ENCODE peak calls at places on chromosomes 4 and X, in five cellular contexts. S is activated T-cell treated with anti-CD3 and anti-CD28 coated beads for 24 hours; Q is stimulated activated CD8-positive, alpha-beta memory T cell treated with anti-CD3 and anti-CD28 coated beads, Interleukin-7, amount 100 ng/mL, for 1 hour; G is COR-L47; I is BJ. X is an unnamed sample.

GRCh38 chrX:44747317-44747716 is 96.5 kb upstream of the DUSP21 start:
- DNase-seq in Q (no peak), G (no peak), I (no peak), S (no peak), X (no peak)

GRCh38 chrX:150543230-150544155 is 24.9 kb upstream of the MTM1 start:
- DNase-seq in Q (no peak), S (no peak), G (no peak), I (no peak), X (no peak)

GRCh38 chr4:139184129-139184528 is 7.1 kb upstream of the ELF2 start:
- DNase-seq in I (no peak), S (no peak), Q (no peak), G (no peak), X (no peak)

GRCh38 chr4:77332696-77333270 is 175.8 kb downstream of the CCNG2 start:
- DNase-seq in G (no peak), Q (no peak), S (no peak), I (no peak), X (no peak)

GRCh38 chrX:153651540-153652079 is 4.6 kb downstream of the DUSP9 start:
- DNase-seq in S (no peak), I (no peak), Q (no peak), G (no peak), X (peak)

GRCh38 chr4:155568641-155569040 is 98.0 kb upstream of the GUCY1A1 start:
- DNase-seq in I (no peak), S (no peak), Q (no peak), G (no peak), X (no peak)

GRCh38 chr4:185773419-185773818 is 38.6 kb downstream of the SORBS2 start:
- DNase-seq in G (no peak), Q (no peak), I (no peak), S (no peak), X (no peak)

GRCh38 chr4:123877561-123877960 is 481.0 kb downstream of the SPRY1 start:
- DNase-seq in S (no peak), I (no peak), Q (no peak), G (no peak), X (no peak)

GRCh38 chr4:9943761-9944160 is 77.5 kb downstream of the SLC2A9 start:
- DNase-seq in G (no peak), Q (no peak), S (no peak), I (no peak), X (no peak)

GRCh38 chrX:68912113-68912980 is 83.5 kb downstream of the EFNB1 start:
- DNase-seq in Q (no peak), G (no peak), S (no peak), I (no peak), X (no peak)

GRCh38 chrX:20382518-20383291 is 116.0 kb upstream of the RPS6KA3 start:
- DNase-seq in Q (no peak), S (peak), I (no peak), G (no peak), X (peak)

GRCh38 chr4:140136509-140136908 is 17.5 kb downstream of the MAML3 start:
- DNase-seq in Q (no peak), I (no peak), S (no peak), G (no peak), X (no peak)

GRCh38 chr4:122762966-122763716 is 30.6 kb downstream of the BBS12 start:
- DNase-seq in Q (no peak), I (no peak), G (no peak), S (no peak), X (no peak)

GRCh38 chrX:15675490-15675921 is 10.9 kb upstream of the CLTRN start:
- DNase-seq in Q (peak), I (no peak), G (peak), S (peak), X (peak)

GRCh38 chr4:135418353-135418752 is 1216.8 kb upstream of the PABPC4L start:
- DNase-seq in Q (no peak), S (no peak), G (no peak), I (no peak), X (peak)

GRCh38 chr4:175369087-175369486 is 443.0 kb downstream of the GPM6A start:
- DNase-seq in I (peak), Q (no peak), S (no peak), G (no peak), X (no peak)

GRCh38 chrX:107666931-107667330 is 38.6 kb downstream of the PRPS1 start:
- DNase-seq in S (no peak), G (no peak), I (no peak), Q (no peak), X (no peak)

GRCh38 chr4:30719363-30720020 is 677 bp upstream of the PCDH7 start:
- DNase-seq in G (peak), Q (no peak), I (no peak), S (no peak), X (peak)

GRCh38 chr4:147409350-147409749 is 71.5 kb upstream of the EDNRA start:
- DNase-seq in Q (no peak), I (no peak), G (no peak), S (no peak), X (no peak)

GRCh38 chrX:23888887-23889501 is 18.7 kb downstream of the APOO start:
- DNase-seq in Q (no peak), G (no peak), I (no peak), S (no peak), X (no peak)

GRCh38 chrX:69028006-69028760 is 137.1 kb downstream of the PJA1 start:
- DNase-seq in I (no peak), Q (no peak), S (no peak), G (no peak), X (no peak)

GRCh38 chrX:39955621-39956020 is 142.1 kb downstream of the BCOR start:
- DNase-seq in I (no peak), G (no peak), S (no peak), Q (no peak), X (no peak)

GRCh38 chr4:183328832-183329231 is 6.6 kb upstream of the CLDN24 start:
- DNase-seq in Q (no peak), G (no peak), I (no peak), S (no peak), X (no peak)

GRCh38 chr4:125316781-125317525 is 2.2 kb downstream of the FAT4 start:
- DNase-seq in G (peak), S (no peak), Q (no peak), I (no peak), X (no peak)

GRCh38 chrX:55787063-55787462 is 69.5 kb downstream of the RRAGB start:
- DNase-seq in S (no peak), Q (no peak), G (no peak), I (no peak), X (no peak)

GRCh38 chrX:38999967-39000745 is 198.9 kb downstream of the MID1IP1 start:
- DNase-seq in I (peak), G (no peak), Q (no peak), S (no peak), X (no peak)

GRCh38 chr4:149980941-149981340 is 97.3 kb upstream of the DCLK2 start:
- DNase-seq in I (no peak), S (peak), G (peak), Q (no peak), X (peak)

GRCh38 chr4:118348886-118349285 is 3.9 kb downstream of the PRSS12 start:
- DNase-seq in I (no peak), Q (no peak), G (no peak), S (no peak), X (no peak)

GRCh38 chr4:105895609-105896460 is 564 bp downstream of the NPNT start:
- DNase-seq in I (no peak), S (no peak), G (peak), Q (no peak), X (peak)

GRCh38 chr4:57187241-57187640 is 77.1 kb upstream of the IGFBP7 start:
- DNase-seq in G (no peak), S (no peak), I (no peak), Q (no peak), X (no peak)

GRCh38 chrX:36974896-36975295 is 33.3 kb upstream of the FAM47C start:
- DNase-seq in S (no peak), I (no peak), Q (no peak), G (no peak), X (no peak)

GRCh38 chr4:37951465-37952352 is 8.5 kb upstream of the PTTG2 start:
- DNase-seq in G (no peak), S (no peak), Q (no peak), I (no peak), X (no peak)

GRCh38 chrX:73758253-73758652 is 195.3 kb downstream of the CHIC1 start:
- DNase-seq in S (no peak), Q (no peak), G (no peak), I (no peak), X (no peak)

GRCh38 chrX:2894885-2895292 is 34.2 kb downstream of the ARSD start:
- DNase-seq in Q (no peak), G (no peak), S (no peak), I (peak), X (peak)

GRCh38 chr4:108980455-108981239 is 217.8 kb upstream of the ETNPPL start:
- DNase-seq in I (no peak), S (no peak), Q (no peak), G (no peak), X (no peak)

GRCh38 chr4:81651500-81651899 is 179.8 kb upstream of the RASGEF1B start:
- DNase-seq in G (no peak), S (no peak), I (no peak), Q (no peak), X (peak)

X was measured in Caco-2.